ENCODE peak calls at places on chromosome 7, in nine cellular contexts. One of them, this sample, is unnamed.

GRCh38 chr7:77797734-77798393 is 370 bp downstream of the TMEM60 start:
- DNase-seq in heart right ventricle: no peak
- DNase-seq in keratinocyte: no peak
- DNase-seq in HS-5: no peak
- DNase-seq in NCI-H345: peak
- DNase-seq in kidney tubule cell: no peak
- DNase-seq in foreskin fibroblast: no peak
- DNase-seq in GM12891: no peak
- DNase-seq in glutamatergic neuron: peak
- DNase-seq in this sample: no peak

GRCh38 chr7:116150588-116150987 is 59.8 kb upstream of the TES start:
- DNase-seq in NCI-H345: no peak
- DNase-seq in glutamatergic neuron: no peak
- DNase-seq in foreskin fibroblast: no peak
- DNase-seq in keratinocyte: no peak
- DNase-seq in kidney tubule cell: no peak
- DNase-seq in HS-5: no peak
- DNase-seq in heart right ventricle: no peak
- DNase-seq in GM12891: peak
- DNase-seq in this sample: no peak

GRCh38 chr7:51366930-51367613 is 50.5 kb upstream of the COBL start:
- DNase-seq in heart right ventricle: no peak
- DNase-seq in HS-5: no peak
- DNase-seq in kidney tubule cell: peak
- DNase-seq in keratinocyte: peak
- DNase-seq in NCI-H345: peak
- DNase-seq in foreskin fibroblast: no peak
- DNase-seq in glutamatergic neuron: peak
- DNase-seq in GM12891: peak
- DNase-seq in this sample: peak

GRCh38 chr7:19362099-19362498 is 216.9 kb upstream of the FERD3L start:
- DNase-seq in heart right ventricle: no peak
- DNase-seq in NCI-H345: no peak
- DNase-seq in keratinocyte: no peak
- DNase-seq in GM12891: no peak
- DNase-seq in kidney tubule cell: no peak
- DNase-seq in glutamatergic neuron: no peak
- DNase-seq in foreskin fibroblast: peak
- DNase-seq in HS-5: peak
- DNase-seq in this sample: no peak

GRCh38 chr7:117875566-117875965 is 2.3 kb upstream of the CTTNBP2 start:
- DNase-seq in foreskin fibroblast: no peak
- DNase-seq in heart right ventricle: no peak
- DNase-seq in kidney tubule cell: peak
- DNase-seq in HS-5: no peak
- DNase-seq in GM12891: no peak
- DNase-seq in NCI-H345: peak
- DNase-seq in glutamatergic neuron: peak
- DNase-seq in keratinocyte: no peak
- DNase-seq in this sample: no peak

GRCh38 chr7:140403878-140404564 is at the start of gene RAB19:
- DNase-seq in NCI-H345: peak
- DNase-seq in GM12891: no peak
- DNase-seq in foreskin fibroblast: no peak
- DNase-seq in glutamatergic neuron: no peak
- DNase-seq in heart right ventricle: no peak
- DNase-seq in HS-5: no peak
- DNase-seq in keratinocyte: no peak
- DNase-seq in kidney tubule cell: peak
- DNase-seq in this sample: no peak

GRCh38 chr7:105713488-105714465 is 132.5 kb upstream of the EFCAB10 start:
- DNase-seq in kidney tubule cell: peak
- DNase-seq in foreskin fibroblast: peak
- DNase-seq in GM12891: no peak
- DNase-seq in NCI-H345: no peak
- DNase-seq in HS-5: no peak
- DNase-seq in keratinocyte: no peak
- DNase-seq in glutamatergic neuron: no peak
- DNase-seq in heart right ventricle: no peak
- DNase-seq in this sample: no peak

GRCh38 chr7:129923709-129924108 is 29.1 kb downstream of the UBE2H start:
- DNase-seq in foreskin fibroblast: peak
- DNase-seq in heart right ventricle: no peak
- DNase-seq in HS-5: peak
- DNase-seq in kidney tubule cell: peak
- DNase-seq in GM12891: no peak
- DNase-seq in glutamatergic neuron: no peak
- DNase-seq in NCI-H345: no peak
- DNase-seq in keratinocyte: no peak
- DNase-seq in this sample: no peak

GRCh38 chr7:28083159-28083997 is 97.2 kb downstream of the JAZF1 start:
- DNase-seq in GM12891: no peak
- DNase-seq in kidney tubule cell: no peak
- DNase-seq in keratinocyte: no peak
- DNase-seq in foreskin fibroblast: peak
- DNase-seq in NCI-H345: no peak
- DNase-seq in glutamatergic neuron: no peak
- DNase-seq in heart right ventricle: no peak
- DNase-seq in HS-5: no peak
- DNase-seq in this sample: peak

GRCh38 chr7:67343114-67343513 is 346.5 kb downstream of the TYW1 start:
- DNase-seq in foreskin fibroblast: no peak
- DNase-seq in glutamatergic neuron: no peak
- DNase-seq in heart right ventricle: no peak
- DNase-seq in NCI-H345: peak
- DNase-seq in HS-5: no peak
- DNase-seq in GM12891: no peak
- DNase-seq in kidney tubule cell: no peak
- DNase-seq in keratinocyte: no peak
- DNase-seq in this sample: no peak

GRCh38 chr7:75762350-75762917 is 9.6 kb downstream of the CCL26 start:
- DNase-seq in kidney tubule cell: peak
- DNase-seq in GM12891: peak
- DNase-seq in foreskin fibroblast: peak
- DNase-seq in heart right ventricle: no peak
- DNase-seq in keratinocyte: no peak
- DNase-seq in NCI-H345: peak
- DNase-seq in HS-5: no peak
- DNase-seq in glutamatergic neuron: no peak
- DNase-seq in this sample: no peak

GRCh38 chr7:112938895-112939588 is 147.6 kb downstream of the GPR85 start:
- DNase-seq in GM12891: peak
- DNase-seq in NCI-H345: peak
- DNase-seq in foreskin fibroblast: no peak
- DNase-seq in glutamatergic neuron: peak
- DNase-seq in kidney tubule cell: peak
- DNase-seq in keratinocyte: no peak
- DNase-seq in heart right ventricle: no peak
- DNase-seq in HS-5: no peak
- DNase-seq in this sample: no peak

GRCh38 chr7:78912781-78913180 is 540.7 kb downstream of the MAGI2 start:
- DNase-seq in kidney tubule cell: no peak
- DNase-seq in keratinocyte: no peak
- DNase-seq in GM12891: no peak
- DNase-seq in heart right ventricle: no peak
- DNase-seq in glutamatergic neuron: no peak
- DNase-seq in NCI-H345: no peak
- DNase-seq in HS-5: peak
- DNase-seq in foreskin fibroblast: peak
- DNase-seq in this sample: no peak

GRCh38 chr7:155860840-155861479 is 48.7 kb upstream of the SHH start:
- DNase-seq in kidney tubule cell: peak
- DNase-seq in glutamatergic neuron: no peak
- DNase-seq in NCI-H345: peak
- DNase-seq in heart right ventricle: no peak
- DNase-seq in foreskin fibroblast: no peak
- DNase-seq in keratinocyte: no peak
- DNase-seq in HS-5: no peak
- DNase-seq in GM12891: no peak
- DNase-seq in this sample: no peak

GRCh38 chr7:45889367-45890067 is 1.2 kb downstream of the IGFBP1 start:
- DNase-seq in heart right ventricle: no peak
- DNase-seq in keratinocyte: no peak
- DNase-seq in foreskin fibroblast: no peak
- DNase-seq in HS-5: no peak
- DNase-seq in kidney tubule cell: no peak
- DNase-seq in NCI-H345: no peak
- DNase-seq in GM12891: no peak
- DNase-seq in glutamatergic neuron: no peak
- DNase-seq in this sample: no peak

GRCh38 chr7:7564323-7564780 is 2.3 kb upstream of the MIOS start:
- DNase-seq in GM12891: no peak
- DNase-seq in glutamatergic neuron: no peak
- DNase-seq in NCI-H345: no peak
- DNase-seq in HS-5: peak
- DNase-seq in keratinocyte: peak
- DNase-seq in foreskin fibroblast: peak
- DNase-seq in heart right ventricle: no peak
- DNase-seq in kidney tubule cell: peak
- DNase-seq in this sample: no peak

GRCh38 chr7:92641921-92642511 is 51.8 kb upstream of the FAM133B start:
- DNase-seq in glutamatergic neuron: no peak
- DNase-seq in heart right ventricle: no peak
- DNase-seq in NCI-H345: no peak
- DNase-seq in GM12891: no peak
- DNase-seq in keratinocyte: no peak
- DNase-seq in foreskin fibroblast: peak
- DNase-seq in kidney tubule cell: peak
- DNase-seq in HS-5: no peak
- DNase-seq in this sample: no peak

GRCh38 chr7:25716421-25716820 is 435.6 kb upstream of the NFE2L3 start:
- DNase-seq in keratinocyte: no peak
- DNase-seq in NCI-H345: no peak
- DNase-seq in foreskin fibroblast: no peak
- DNase-seq in heart right ventricle: no peak
- DNase-seq in glutamatergic neuron: no peak
- DNase-seq in HS-5: peak
- DNase-seq in GM12891: no peak
- DNase-seq in kidney tubule cell: peak
- DNase-seq in this sample: no peak

GRCh38 chr7:115879171-115879570 is 151.4 kb downstream of the TFEC start:
- DNase-seq in kidney tubule cell: no peak
- DNase-seq in NCI-H345: no peak
- DNase-seq in glutamatergic neuron: no peak
- DNase-seq in GM12891: no peak
- DNase-seq in keratinocyte: no peak
- DNase-seq in HS-5: no peak
- DNase-seq in foreskin fibroblast: no peak
- DNase-seq in heart right ventricle: no peak
- DNase-seq in this sample: no peak

GRCh38 chr7:79317728-79318127 is 135.7 kb downstream of the MAGI2 start:
- DNase-seq in HS-5: peak
- DNase-seq in GM12891: no peak
- DNase-seq in foreskin fibroblast: peak
- DNase-seq in heart right ventricle: no peak
- DNase-seq in NCI-H345: peak
- DNase-seq in glutamatergic neuron: no peak
- DNase-seq in kidney tubule cell: peak
- DNase-seq in keratinocyte: peak
- DNase-seq in this sample: no peak

GRCh38 chr7:5284304-5285281 is 1.9 kb downstream of the SLC29A4 start:
- DNase-seq in heart right ventricle: peak
- DNase-seq in GM12891: peak
- DNase-seq in foreskin fibroblast: no peak
- DNase-seq in HS-5: no peak
- DNase-seq in keratinocyte: no peak
- DNase-seq in NCI-H345: peak
- DNase-seq in glutamatergic neuron: peak
- DNase-seq in kidney tubule cell: peak
- DNase-seq in this sample: no peak

GRCh38 chr7:132933076-132933466 is 148.8 kb downstream of the CHCHD3 start:
- DNase-seq in NCI-H345: no peak
- DNase-seq in HS-5: no peak
- DNase-seq in GM12891: no peak
- DNase-seq in kidney tubule cell: peak
- DNase-seq in heart right ventricle: no peak
- DNase-seq in foreskin fibroblast: peak
- DNase-seq in keratinocyte: no peak
- DNase-seq in glutamatergic neuron: no peak
- DNase-seq in this sample: no peak

GRCh38 chr7:50197547-50197946 is 104.5 kb upstream of the ZPBP start:
- DNase-seq in foreskin fibroblast: no peak
- DNase-seq in keratinocyte: no peak
- DNase-seq in kidney tubule cell: peak
- DNase-seq in GM12891: peak
- DNase-seq in NCI-H345: no peak
- DNase-seq in HS-5: no peak
- DNase-seq in heart right ventricle: no peak
- DNase-seq in glutamatergic neuron: peak
- DNase-seq in this sample: no peak

GRCh38 chr7:68434857-68435256 is 1163.4 kb upstream of the AUTS2 start:
- DNase-seq in heart right ventricle: no peak
- DNase-seq in glutamatergic neuron: no peak
- DNase-seq in foreskin fibroblast: no peak
- DNase-seq in GM12891: no peak
- DNase-seq in kidney tubule cell: no peak
- DNase-seq in NCI-H345: no peak
- DNase-seq in keratinocyte: no peak
- DNase-seq in HS-5: no peak
- DNase-seq in this sample: no peak

GRCh38 chr7:39650676-39651075 is 27.3 kb downstream of the RALA start:
- DNase-seq in NCI-H345: no peak
- DNase-seq in GM12891: no peak
- DNase-seq in kidney tubule cell: no peak
- DNase-seq in heart right ventricle: peak
- DNase-seq in foreskin fibroblast: peak
- DNase-seq in glutamatergic neuron: no peak
- DNase-seq in HS-5: peak
- DNase-seq in keratinocyte: no peak
- DNase-seq in this sample: peak

GRCh38 chr7:44976746-44977196 is 2.0 kb downstream of the MYO1G start:
- DNase-seq in GM12891: no peak
- DNase-seq in NCI-H345: no peak
- DNase-seq in foreskin fibroblast: no peak
- DNase-seq in kidney tubule cell: no peak
- DNase-seq in heart right ventricle: no peak
- DNase-seq in keratinocyte: no peak
- DNase-seq in glutamatergic neuron: no peak
- DNase-seq in HS-5: no peak
- DNase-seq in this sample: no peak

GRCh38 chr7:29337628-29338116 is 143.1 kb downstream of the CHN2 start:
- DNase-seq in keratinocyte: no peak
- DNase-seq in glutamatergic neuron: no peak
- DNase-seq in foreskin fibroblast: no peak
- DNase-seq in HS-5: no peak
- DNase-seq in kidney tubule cell: no peak
- DNase-seq in heart right ventricle: no peak
- DNase-seq in GM12891: no peak
- DNase-seq in NCI-H345: no peak
- DNase-seq in this sample: no peak

GRCh38 chr7:1240917-1241509 is 8.3 kb downstream of the UNCX start:
- DNase-seq in heart right ventricle: no peak
- DNase-seq in glutamatergic neuron: peak
- DNase-seq in NCI-H345: no peak
- DNase-seq in HS-5: no peak
- DNase-seq in foreskin fibroblast: no peak
- DNase-seq in GM12891: no peak
- DNase-seq in kidney tubule cell: no peak
- DNase-seq in keratinocyte: no peak
- DNase-seq in this sample: no peak

GRCh38 chr7:147992698-147993097 is 597.9 kb upstream of the C7orf33 start:
- DNase-seq in foreskin fibroblast: no peak
- DNase-seq in HS-5: no peak
- DNase-seq in glutamatergic neuron: no peak
- DNase-seq in keratinocyte: no peak
- DNase-seq in heart right ventricle: no peak
- DNase-seq in NCI-H345: no peak
- DNase-seq in kidney tubule cell: no peak
- DNase-seq in GM12891: no peak
- DNase-seq in this sample: no peak

GRCh38 chr7:66429498-66430163 is 199.1 kb upstream of the KCTD7 start:
- DNase-seq in foreskin fibroblast: no peak
- DNase-seq in glutamatergic neuron: no peak
- DNase-seq in NCI-H345: no peak
- DNase-seq in HS-5: no peak
- DNase-seq in kidney tubule cell: peak
- DNase-seq in keratinocyte: no peak
- DNase-seq in heart right ventricle: no peak
- DNase-seq in GM12891: no peak
- DNase-seq in this sample: no peak

GRCh38 chr7:29987821-29988317 is 1.7 kb downstream of the SCRN1 start:
- DNase-seq in HS-5: peak
- DNase-seq in heart right ventricle: no peak
- DNase-seq in kidney tubule cell: peak
- DNase-seq in NCI-H345: no peak
- DNase-seq in keratinocyte: peak
- DNase-seq in foreskin fibroblast: peak
- DNase-seq in GM12891: no peak
- DNase-seq in glutamatergic neuron: no peak
- DNase-seq in this sample: no peak

This sample was measured in gastrocnemius medialis.